ENCODE peak calls at places on chromosomes 3 and 15, in four cellular contexts. J is cardiac fibroblast, R is AG09309, Q is dorsolateral prefrontal cortex. G is an unnamed sample.

GRCh38 chr3:12995389-12996180 is 77.6 kb downstream of the IQSEC1 start:
- DNase-seq in J (no peak), R (no peak), Q (no peak), G (no peak)

GRCh38 chr3:147130461-147130860 is 275.9 kb downstream of the ZIC4 start:
- DNase-seq in J (no peak), R (peak; percentile 16), Q (no peak), G (peak; percentile 39)

GRCh38 chr15:32823750-32824149 is 105.9 kb downstream of the GREM1 start:
- DNase-seq in J (no peak), R (no peak), Q (no peak), G (no peak)

GRCh38 chr3:35946121-35946856 is 307.0 kb downstream of the ARPP21 start:
- DNase-seq in J (peak; percentile 67), R (no peak), Q (no peak), G (peak; percentile 75)

GRCh38 chr3:141686477-141687280 is 51.4 kb upstream of the RNF7 start:
- DNase-seq in J (peak; percentile 80), R (peak; percentile 25), Q (peak; percentile 79), G (peak; percentile 70)

GRCh38 chr3:178127221-178127620 is 409.0 kb upstream of the KCNMB2 start:
- DNase-seq in J (no peak), R (no peak), Q (no peak), G (no peak)

GRCh38 chr3:44913868-44914468 is 39.6 kb downstream of the TGM4 start:
- DNase-seq in J (peak; percentile 77), R (no peak), Q (no peak), G (peak; percentile 75)

GRCh38 chr3:27666708-27667107 is 55.4 kb downstream of the EOMES start:
- DNase-seq in J (peak; percentile 93), R (peak; percentile 59), Q (peak; percentile 92), G (peak; percentile 69)

GRCh38 chr15:65044724-65045481 is at the start of gene SLC51B:
- DNase-seq in J (no peak), R (no peak), Q (no peak), G (no peak)

GRCh38 chr3:135739755-135740154 is 225.8 kb upstream of the PPP2R3A start:
- DNase-seq in J (no peak), R (no peak), Q (no peak), G (no peak)

GRCh38 chr3:135736740-135737139 is 228.8 kb upstream of the PPP2R3A start:
- DNase-seq in J (no peak), R (no peak), Q (no peak), G (peak; percentile 40)
- TF ChIP-seq CTCF in J (no peak), R (peak; percentile 49), Q (no peak), G (peak; percentile 37)

DNA sequence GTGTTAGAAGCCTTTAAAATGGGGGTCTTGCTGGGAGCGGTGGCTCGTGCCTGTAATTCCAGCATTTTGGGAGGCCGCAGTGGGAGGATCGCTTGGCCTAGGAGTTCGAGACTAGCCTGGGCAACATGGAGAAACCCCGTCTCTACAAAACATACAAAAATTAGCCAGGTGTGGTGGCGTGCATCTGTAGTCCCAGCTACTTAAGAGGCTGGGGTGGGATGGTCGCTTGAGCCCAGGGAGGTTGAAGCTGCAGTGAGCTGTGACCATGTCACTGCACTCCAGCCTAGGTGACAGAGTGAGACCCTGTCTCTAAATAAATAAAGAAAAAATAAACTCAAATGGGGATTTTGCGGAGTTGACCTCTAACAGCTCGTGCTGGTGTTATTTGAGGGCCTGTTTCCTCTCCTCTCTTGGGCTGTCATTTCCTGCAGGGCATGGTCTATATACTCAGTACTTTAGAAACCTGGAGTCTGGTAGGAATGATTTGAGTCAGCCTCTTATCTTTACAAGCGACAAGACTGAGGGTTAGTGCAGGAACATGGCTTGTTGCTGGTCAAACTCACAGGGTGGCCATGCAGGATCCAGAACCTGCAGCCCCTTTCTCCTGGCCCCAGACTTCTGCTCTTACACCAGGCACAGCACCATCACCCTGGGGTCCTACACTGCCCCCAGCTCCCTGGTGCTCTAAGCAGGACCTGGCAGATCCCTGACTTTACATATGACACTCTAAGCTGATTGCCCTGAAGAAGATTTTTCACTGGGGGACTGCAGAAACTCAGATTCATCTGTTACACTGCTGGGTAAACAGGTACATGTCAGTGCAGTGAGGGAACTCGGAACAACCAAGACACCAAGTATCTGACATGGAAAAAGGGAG is 15.1 kb downstream of the EHD4 start:
- DNase-seq in J (no peak), R (no peak), Q (no peak), G (no peak)
- H3K4me3 ChIP-seq in J (no peak overlapping the region), R (no peak overlapping the region), Q (no peak overlapping the region), G (no peak overlapping the region)

GRCh38 chr3:173065543-173065970 is 75.5 kb downstream of the SPATA16 start:
- DNase-seq in J (peak; percentile 70), R (no peak), Q (no peak), G (peak; percentile 58)
- TF ChIP-seq CTCF in J (no peak), R (no peak), Q (no peak), G (no peak)

DNA sequence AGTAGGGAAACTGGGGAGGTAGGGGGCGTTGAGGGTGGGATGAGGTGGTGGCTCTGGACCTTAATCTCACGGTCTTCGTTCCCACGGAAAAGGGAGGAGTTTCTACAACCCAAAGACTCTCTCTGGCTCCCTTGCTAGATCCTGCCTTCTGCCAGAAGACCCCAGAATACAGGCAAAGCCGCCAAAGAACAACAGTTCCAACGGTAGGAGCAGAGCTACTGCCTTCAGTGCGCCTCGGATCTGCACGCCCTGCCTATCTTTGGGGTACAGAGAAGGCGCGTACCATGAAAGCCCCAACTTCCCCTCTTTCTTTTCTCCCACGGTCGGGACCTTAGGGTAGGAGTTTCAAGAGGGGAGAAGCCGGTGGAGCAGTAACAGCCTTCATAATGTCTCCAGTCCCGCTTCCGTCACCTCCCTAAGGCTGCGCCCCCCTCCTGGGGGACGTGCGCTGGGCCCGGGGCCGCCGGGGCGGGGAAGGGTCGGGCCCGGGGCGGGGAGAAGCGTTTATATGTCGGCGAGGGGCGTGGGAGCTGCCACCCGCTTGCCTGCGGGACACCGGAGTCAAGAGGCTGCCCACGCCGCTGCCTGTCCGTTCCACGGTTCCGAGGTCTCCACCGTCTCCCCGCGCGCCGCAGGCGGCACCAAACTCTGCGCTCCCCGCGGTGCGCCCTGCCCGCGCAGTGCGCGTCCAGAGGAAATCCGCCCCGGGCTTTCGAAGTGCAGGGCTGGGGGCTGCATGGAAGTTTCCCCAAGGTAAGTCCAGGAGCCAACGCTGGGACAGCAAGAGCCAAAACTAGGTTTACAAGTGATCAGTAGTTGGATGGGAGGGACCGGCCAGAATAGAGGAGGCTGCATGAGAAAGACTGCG is at the start of gene COL6A6:
- DNase-seq in J (peak; percentile 8), R (no peak), Q (no peak), G (no peak)
- H3K4me3 ChIP-seq in J (no peak within 1 kb of the TSS), R (no peak within 1 kb of the TSS), Q (no peak within 1 kb of the TSS), G (peak within 1 kb of the TSS; percentile 58)

DNA sequence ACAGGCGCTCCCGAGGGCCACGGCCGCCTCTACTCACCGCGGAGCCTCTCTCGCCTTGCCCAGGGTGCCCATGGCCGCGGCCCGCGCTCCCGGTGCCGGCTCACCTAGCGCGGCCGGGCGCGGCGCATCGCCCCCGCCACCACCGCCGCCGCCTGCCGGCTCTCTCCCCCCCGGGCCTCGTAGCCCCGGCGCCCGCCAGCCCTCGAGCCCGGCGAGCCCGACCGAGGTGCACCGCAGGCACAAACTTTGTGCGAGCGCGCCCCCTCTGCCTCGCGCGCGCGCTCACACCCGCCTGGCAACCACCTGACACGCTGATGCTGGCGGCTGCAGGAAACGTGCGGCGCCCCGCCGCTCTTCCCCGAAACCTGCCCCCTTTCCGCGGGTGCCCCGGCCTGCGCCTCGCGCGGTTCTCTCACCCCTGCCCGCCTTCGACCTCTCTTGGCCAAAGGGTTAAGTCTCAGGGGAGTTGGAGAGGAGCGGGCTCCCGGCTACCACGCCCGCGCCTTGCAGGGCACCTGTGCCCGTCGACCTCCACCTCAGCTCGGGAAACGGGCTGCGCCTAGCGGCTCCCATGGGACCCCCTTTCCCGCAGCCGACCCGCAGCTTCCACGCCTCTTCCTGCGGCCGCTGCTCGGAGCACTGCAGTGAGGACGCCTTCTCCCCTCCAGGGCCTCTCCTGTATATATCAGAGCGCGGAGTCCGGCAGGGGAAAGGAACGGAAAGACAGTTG is at the start of gene RASGRP1:
- DNase-seq in J (peak; percentile 46), R (no peak), Q (peak; percentile 69), G (peak; percentile 10)
- TF ChIP-seq CTCF in J (no peak), R (no peak), Q (no peak), G (peak; percentile 43)

DNA sequence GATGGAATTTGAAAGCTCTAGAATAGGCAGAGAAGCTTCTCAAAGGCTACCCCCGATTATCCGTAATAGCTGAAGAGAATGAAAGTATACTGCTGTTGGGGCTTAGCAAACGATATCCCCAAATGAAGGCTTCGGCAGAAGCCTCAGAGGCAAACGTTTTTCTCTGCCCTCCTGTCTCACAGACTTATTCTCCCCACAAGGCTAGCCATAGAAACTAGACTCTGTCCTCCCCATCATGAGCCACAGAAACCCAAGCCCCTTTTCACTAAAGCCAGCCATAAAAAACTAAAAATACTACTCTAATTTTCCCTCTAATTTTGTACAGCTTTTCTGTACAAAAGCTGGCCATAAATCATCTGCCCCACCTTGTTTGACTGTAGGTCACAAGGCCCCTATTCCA is 413.4 kb upstream of the CFAP20DC start:
- DNase-seq in J (no peak), R (no peak), Q (no peak), G (no peak)
- H3K4me3 ChIP-seq in J (no peak overlapping the region), R (no peak overlapping the region), Q (no peak overlapping the region), G (no peak overlapping the region)

DNA sequence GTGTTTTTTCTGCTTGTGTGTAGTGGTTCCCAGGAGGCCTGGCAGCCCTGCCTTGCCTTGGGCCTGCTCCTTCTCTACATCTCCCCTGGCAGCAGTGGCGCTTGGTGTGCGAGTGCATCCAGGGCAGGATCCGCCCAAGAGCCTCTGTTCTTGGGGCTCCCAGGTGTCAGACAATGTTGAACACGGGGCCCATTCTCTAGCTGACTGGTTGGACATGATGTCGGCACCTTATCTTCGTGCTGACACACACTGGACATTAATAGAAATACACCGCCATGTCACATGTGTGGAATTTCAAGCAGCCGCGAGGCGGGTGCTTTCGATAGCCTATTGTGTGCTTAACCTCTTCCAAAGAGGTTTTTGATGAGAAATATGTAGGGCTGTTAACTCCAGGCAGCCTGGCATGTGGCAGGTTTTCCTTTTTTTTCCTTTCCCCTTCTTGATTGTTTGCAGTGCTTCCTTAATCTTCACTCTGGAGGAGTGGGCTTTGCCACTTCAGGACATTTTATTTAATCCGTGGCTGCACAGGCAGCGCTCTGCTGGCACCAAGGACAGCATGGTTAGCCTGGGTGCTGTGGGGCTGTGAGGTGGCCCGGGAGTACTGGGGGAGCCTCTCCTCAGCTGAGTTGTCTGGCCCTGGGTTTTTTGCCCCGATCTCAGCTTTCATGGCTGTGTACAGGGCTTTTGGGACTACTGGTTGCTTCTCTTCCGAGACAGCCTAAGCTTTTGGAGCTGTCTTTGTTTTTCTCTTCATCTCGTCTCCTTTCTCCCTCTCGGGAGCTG is 42.5 kb downstream of the CHCHD6 start:
- DNase-seq in J (peak; percentile 68), R (peak; percentile 10), Q (no peak), G (peak; percentile 85)
- TF ChIP-seq CTCF in J (peak; percentile 12), R (no peak), Q (no peak), G (peak; percentile 44)

DNA sequence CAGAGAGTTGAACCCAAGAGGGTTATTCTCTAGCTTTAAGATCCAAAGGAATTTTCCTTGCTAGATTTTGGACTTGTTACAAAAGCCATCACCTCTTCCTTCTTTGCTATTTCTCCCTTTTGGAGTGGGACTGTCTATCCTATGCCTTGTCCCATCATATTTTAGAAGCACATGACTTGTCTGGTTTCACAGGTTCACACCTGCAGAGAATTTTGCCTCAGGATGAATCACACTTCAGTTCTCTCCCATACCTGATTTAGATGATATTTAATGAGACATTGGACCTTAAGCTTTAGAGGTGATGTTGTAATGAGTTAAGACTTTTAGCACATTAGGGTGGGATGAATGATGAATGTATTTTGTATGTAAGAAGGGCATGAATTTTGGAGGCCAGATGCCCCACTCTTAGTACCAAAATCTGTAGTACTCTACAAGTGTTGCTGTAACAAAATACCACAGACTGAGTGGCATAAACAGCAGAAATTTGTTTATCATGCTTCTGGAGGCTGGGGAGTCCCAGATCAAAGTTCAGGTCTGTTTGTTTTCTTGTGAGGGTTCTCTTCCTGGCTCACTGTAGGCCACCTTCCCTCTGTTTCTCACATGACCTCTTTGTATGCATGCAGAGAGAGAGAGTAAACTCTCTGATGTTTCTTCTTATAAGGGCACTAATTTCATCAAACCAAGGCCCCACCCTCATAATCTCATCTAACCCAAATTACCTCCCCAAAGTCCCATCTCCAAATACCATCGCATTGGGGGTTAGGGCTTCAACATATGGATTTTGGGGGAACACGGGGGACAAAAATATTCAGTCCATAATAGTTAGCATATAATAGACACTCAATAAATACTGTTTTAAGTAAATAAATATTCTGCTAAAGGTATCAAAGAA is 10.0 kb downstream of the LNP1 start:
- DNase-seq in J (no peak), R (no peak), Q (no peak), G (no peak)
- H3K4me3 ChIP-seq in J (no peak overlapping the region), R (no peak overlapping the region), Q (no peak overlapping the region), G (no peak overlapping the region)

G was measured in fibroblast of the aortic adventitia.